ENCODE peak calls at places on chromosome 18, in seven cellular contexts. F is adrenal gland, Q is lower leg skin, P is uterus, H is body of pancreas, Y is K562, U is A549. K is an unnamed sample.

GRCh38 chr18:2134364-2134763 is 436.9 kb downstream of the METTL4 start:
- DNase-seq in F (no peak), H (no peak), U (no peak), Y (no peak), P (no peak), Q (no peak), K (no peak)

GRCh38 chr18:48815581-48816324 is 135.0 kb downstream of the SMAD7 start:
- DNase-seq in U (no peak), F (no peak), Q (peak; percentile 67), P (peak; percentile 3), Y (no peak), H (no peak), K (peak; percentile 9)

GRCh38 chr18:28834889-28835288 is 658.0 kb upstream of the CDH2 start:
- DNase-seq in U (peak; percentile 8), Y (no peak), H (no peak), F (no peak), Q (no peak), P (no peak), K (no peak)

GRCh38 chr18:47323158-47323557 is 71.7 kb upstream of the SKOR2 start:
- DNase-seq in Q (no peak), F (no peak), P (no peak), Y (no peak), H (no peak), U (no peak), K (no peak)

GRCh38 chr18:47461977-47462376 is 210.5 kb upstream of the SKOR2 start:
- DNase-seq in Y (no peak), P (no peak), F (no peak), U (no peak), Q (peak; percentile 29), H (no peak), K (no peak)

GRCh38 chr18:67519582-67519981 is 3.1 kb upstream of the DSEL start:
- DNase-seq in U (no peak), Y (no peak), P (no peak), F (no peak), H (no peak), Q (no peak), K (no peak)

GRCh38 chr18:61602836-61603235 is 269.6 kb downstream of the CDH20 start:
- DNase-seq in H (no peak), U (no peak), Y (no peak), F (no peak), Q (no peak), P (no peak), K (no peak)

GRCh38 chr18:59041819-59042476 is 97.7 kb upstream of the SEC11C start:
- DNase-seq in U (no peak), F (no peak), H (no peak), Y (no peak), P (no peak), Q (peak; percentile 66), K (no peak)

GRCh38 chr18:33870059-33870458 is 292.0 kb downstream of the ASXL3 start:
- DNase-seq in Y (no peak), Q (no peak), H (no peak), U (no peak), P (no peak), F (no peak), K (no peak)

GRCh38 chr18:31649894-31650719 is 34.3 kb downstream of the B4GALT6 start:
- DNase-seq in H (no peak), P (no peak), F (no peak), U (no peak), Q (no peak), Y (no peak), K (no peak)

GRCh38 chr18:23844991-23845680 is 155.9 kb downstream of the LAMA3 start:
- DNase-seq in U (no peak), P (no peak), F (no peak), H (no peak), Q (no peak), Y (no peak), K (no peak)

GRCh38 chr18:67862069-67862468 is 345.5 kb upstream of the DSEL start:
- DNase-seq in Y (no peak), Q (no peak), U (no peak), P (no peak), H (no peak), F (no peak), K (no peak)

GRCh38 chr18:32378705-32379104 is 92.0 kb downstream of the GAREM1 start:
- DNase-seq in U (no peak), H (peak; percentile 84), Y (no peak), Q (no peak), F (peak; percentile 73), P (no peak), K (peak; percentile 76)

GRCh38 chr18:76064998-76065397 is 430.0 kb downstream of the ZNF516 start:
- DNase-seq in U (no peak), Q (no peak), P (no peak), Y (peak; percentile 24), F (no peak), H (no peak), K (no peak)

GRCh38 chr18:7221424-7222155 is 9.3 kb upstream of the LRRC30 start:
- DNase-seq in Q (no peak), Y (peak; percentile 66), H (peak; percentile 59), P (no peak), U (peak; percentile 26), F (peak; percentile 55), K (peak; percentile 52)

GRCh38 chr18:9365406-9365805 is 30.8 kb downstream of the TWSG1 start:
- DNase-seq in H (no peak), P (no peak), Y (no peak), F (no peak), U (no peak), Q (no peak), K (no peak)

GRCh38 chr18:62118324-62118723 is 68.5 kb downstream of the PIGN start:
- DNase-seq in P (no peak), Y (no peak), U (no peak), H (no peak), Q (no peak), F (no peak), K (no peak)

GRCh38 chr18:48819276-48819675 is 131.5 kb downstream of the SMAD7 start:
- DNase-seq in Q (peak; percentile 63), Y (no peak), H (no peak), F (no peak), U (no peak), P (peak; percentile 8), K (peak; percentile 65)

GRCh38 chr18:27879540-27879939 is 297.4 kb downstream of the CDH2 start:
- DNase-seq in F (no peak), H (no peak), P (no peak), Q (no peak), U (no peak), Y (no peak), K (no peak)

GRCh38 chr18:35176925-35177324 is 63.9 kb upstream of the ZNF397 start:
- DNase-seq in H (no peak), Y (no peak), F (no peak), U (no peak), Q (no peak), P (no peak), K (no peak)
- H3K4me3 ChIP-seq in H (no peak overlapping the region), Y (no peak overlapping the region), F (no peak overlapping the region), U (no peak overlapping the region), Q (no peak overlapping the region), P (no peak overlapping the region), K (no peak overlapping the region)

GRCh38 chr18:54235871-54236270 is 11.4 kb upstream of the MBD2 start:
- DNase-seq in P (no peak), H (no peak), U (no peak), Q (no peak), F (no peak), Y (peak; percentile 27), K (no peak)

GRCh38 chr18:54233761-54234160 is 9.3 kb upstream of the MBD2 start:
- DNase-seq in U (no peak), H (no peak), P (no peak), Y (no peak), Q (no peak), F (no peak), K (no peak)

GRCh38 chr18:54233228-54233625 is 8.8 kb upstream of the MBD2 start:
- DNase-seq in Q (no peak), Y (no peak), F (no peak), H (no peak), P (no peak), U (no peak), K (no peak)

GRCh38 chr18:54229660-54230059 is 5.2 kb upstream of the MBD2 start:
- DNase-seq in U (no peak), Y (no peak), P (no peak), Q (no peak), H (no peak), F (no peak), K (no peak)

GRCh38 chr18:54232485-54233227 is 8.2 kb upstream of the MBD2 start:
- DNase-seq in Q (no peak), H (peak; percentile 23), F (no peak), U (no peak), P (no peak), Y (no peak), K (no peak)
- TF ChIP-seq CTCF in Q (no peak), H (peak; percentile 12), F (no peak), U (no peak), P (no peak), Y (peak; percentile 27), K (no peak)

GRCh38 chr18:57891707-57892391 is 88.7 kb upstream of the ATP8B1 start:
- DNase-seq in Q (no peak), Y (no peak), U (no peak), H (no peak), F (no peak), P (no peak), K (no peak)

GRCh38 chr18:57887984-57888383 is 84.9 kb upstream of the ATP8B1 start:
- DNase-seq in F (no peak), U (no peak), P (no peak), Y (no peak), H (no peak), Q (no peak), K (no peak)

GRCh38 chr18:57890266-57890665 is 87.2 kb upstream of the ATP8B1 start:
- DNase-seq in U (no peak), Y (no peak), H (no peak), Q (no peak), P (no peak), F (no peak), K (no peak)

GRCh38 chr18:57885931-57886330 is 82.8 kb upstream of the ATP8B1 start:
- DNase-seq in U (no peak), Q (no peak), F (no peak), H (no peak), Y (no peak), P (no peak), K (no peak)

DNA sequence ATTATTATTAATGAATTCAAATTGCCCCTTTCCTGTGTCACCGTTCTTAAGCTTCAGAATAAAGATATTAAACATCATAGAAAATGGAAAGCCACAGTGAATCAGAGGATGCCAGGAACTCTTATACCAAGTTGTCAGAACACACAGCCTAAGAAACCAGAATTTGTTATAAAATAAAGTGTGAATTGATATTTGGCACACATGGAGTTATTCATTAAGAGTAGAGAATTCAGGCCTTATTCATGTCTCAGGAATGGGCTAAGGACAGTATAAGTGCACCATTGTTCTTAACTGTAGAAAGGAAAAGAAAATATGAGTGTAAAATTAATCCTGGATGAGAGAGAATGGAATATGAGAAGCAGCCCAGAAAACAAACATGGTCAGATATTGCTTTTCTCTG is 86.7 kb upstream of the ATP8B1 start:
- DNase-seq in P (no peak), Q (no peak), U (no peak), H (no peak), Y (no peak), F (no peak), K (no peak)
- TF ChIP-seq POLR2A in P (no peak), Q (no peak), U (no peak), H (no peak), Y (no peak), F (no peak), K (no peak)

DNA sequence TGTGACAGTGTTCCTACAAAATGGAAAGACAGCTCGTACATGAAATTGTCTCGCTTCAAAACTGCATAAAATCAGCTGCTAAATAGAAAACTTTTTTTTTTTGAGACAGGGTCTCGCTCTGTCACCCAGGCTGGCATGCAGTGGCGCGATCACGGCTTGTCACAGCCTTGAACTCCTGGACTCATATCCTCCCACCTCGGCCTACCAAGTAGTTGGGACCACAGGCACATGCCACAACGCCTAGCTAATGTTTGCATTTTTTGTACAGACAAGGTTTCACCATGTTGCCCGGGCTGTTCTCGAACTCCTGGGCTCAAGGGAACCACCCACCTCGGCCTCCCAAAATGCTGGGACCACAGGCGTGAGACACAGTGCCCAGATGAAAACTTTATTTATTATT is 3.2 kb downstream of the TXNL4A start:
- DNase-seq in U (no peak), H (no peak), F (no peak), Q (no peak), P (no peak), Y (no peak), K (no peak)
- H3K4me3 ChIP-seq in U (no peak overlapping the region), H (no peak overlapping the region), F (no peak overlapping the region), Q (no peak overlapping the region), P (no peak overlapping the region), Y (no peak overlapping the region), K (no peak overlapping the region)